ENCODE peak calls at places on chromosomes 12 and 14, in eight cellular contexts. J is K562, R is tibial nerve, W is A549, B is upper lobe of left lung, V is transverse colon, C is suprapubic skin, H is H1. A is an unnamed sample. For H3K4me1, the result is how much of the 10 kb centered on the place peaks cover.

GRCh38 chr12:94458882-94459772 is 540 bp downstream of the CEP83 start:
- DNase-seq in J (no peak), R (no peak), W (peak), B (no peak), V (no peak), C (no peak), H (no peak), A (no peak)

GRCh38 chr14:92841930-92842329 is 47.8 kb downstream of the GOLGA5 start:
- DNase-seq in J (no peak), R (no peak), W (no peak), B (no peak), V (no peak), C (no peak), H (no peak), A (no peak)

GRCh38 chr12:14952295-14952995 is 9.0 kb downstream of the ARHGDIB start:
- DNase-seq in J (no peak), R (no peak), W (peak), B (peak), V (peak), C (no peak), H (no peak), A (no peak)

GRCh38 chr12:52382854-52383253 is 2.6 kb downstream of the KRT84 start:
- DNase-seq in J (no peak), R (no peak), W (no peak), B (no peak), V (no peak), C (no peak), H (no peak), A (no peak)

GRCh38 chr12:106415134-106415533 is 57.6 kb downstream of the POLR3B start:
- DNase-seq in J (no peak), R (no peak), W (no peak), B (no peak), V (no peak), C (no peak), H (no peak), A (no peak)

GRCh38 chr12:105423921-105424320 is 93.4 kb downstream of the C12orf75 start:
- DNase-seq in J (peak), R (no peak), W (no peak), B (no peak), V (no peak), C (no peak), H (no peak), A (no peak)

GRCh38 chr14:32044454-32044853 is 32.6 kb upstream of the ARHGAP5 start:
- DNase-seq in J (no peak), R (no peak), W (no peak), B (no peak), V (no peak), C (no peak), H (no peak), A (no peak)

GRCh38 chr14:80446356-80446755 is 235.1 kb upstream of the DIO2 start:
- DNase-seq in J (no peak), R (no peak), W (no peak), B (no peak), V (no peak), C (no peak), H (no peak), A (no peak)

GRCh38 chr14:22106700-22107697 is 433.4 kb upstream of the OR4E1 start:
- DNase-seq in J (no peak), R (no peak), W (no peak), B (no peak), V (no peak), C (no peak), H (no peak), A (no peak)

GRCh38 chr14:104972301-104973211 is 5.6 kb downstream of the AHNAK2 start:
- DNase-seq in J (no peak), R (no peak), W (peak), B (peak), V (peak), C (peak), H (no peak), A (no peak)

GRCh38 chr14:68011629-68012028 is 192.1 kb downstream of the RAD51B start:
- DNase-seq in J (no peak), R (no peak), W (no peak), B (no peak), V (no peak), C (no peak), H (no peak), A (no peak)

GRCh38 chr14:26941521-26941920 is 343.7 kb upstream of the NOVA1 start:
- DNase-seq in J (no peak), R (no peak), W (no peak), B (no peak), V (no peak), C (no peak), H (no peak), A (no peak)

GRCh38 chr14:28577711-28578131 is 188.9 kb upstream of the FOXG1 start:
- DNase-seq in J (no peak), R (no peak), W (no peak), B (no peak), V (no peak), C (no peak), H (no peak), A (no peak)

GRCh38 chr12:9132008-9132535 is 16.4 kb upstream of the A2M start:
- DNase-seq in J (no peak), R (no peak), W (no peak), B (no peak), V (no peak), C (no peak), H (no peak), A (no peak)

GRCh38 chr12:82797480-82797879 is 110.8 kb downstream of the TMTC2 start:
- DNase-seq in J (no peak), R (no peak), W (no peak), B (no peak), V (no peak), C (no peak), H (no peak), A (no peak)

GRCh38 chr14:23621932-23622495 is 14.2 kb upstream of the DHRS2 start:
- DNase-seq in J (no peak), R (no peak), W (no peak), B (no peak), V (no peak), C (no peak), H (no peak), A (peak)

GRCh38 chr14:100584056-100585031 is 2.9 kb downstream of the BEGAIN start:
- DNase-seq in J (peak), R (no peak), W (no peak), B (no peak), V (no peak), C (peak), H (no peak), A (no peak)

GRCh38 chr12:13112968-13113367 is 9.5 kb upstream of the GSG1 start:
- DNase-seq in J (no peak), R (no peak), W (no peak), B (no peak), V (no peak), C (no peak), H (no peak), A (no peak)

GRCh38 chr14:105136401-105137322 is 31.9 kb downstream of the JAG2 start:
- DNase-seq in J (no peak), R (no peak), W (no peak), B (no peak), V (no peak), C (peak), H (no peak), A (no peak)

GRCh38 chr12:105882404-105882803 is 256.4 kb downstream of the NUAK1 start:
- DNase-seq in J (no peak), R (peak), W (no peak), B (no peak), V (no peak), C (peak), H (no peak), A (peak)

GRCh38 chr14:81938341-81938740 is 404.7 kb upstream of the SEL1L start:
- DNase-seq in J (no peak), R (no peak), W (no peak), B (no peak), V (no peak), C (no peak), H (no peak), A (no peak)

GRCh38 chr12:510071-510825 is 50.5 kb downstream of the B4GALNT3 start:
- DNase-seq in J (no peak), R (no peak), W (no peak), B (peak), V (peak), C (no peak), H (peak), A (no peak)

GRCh38 chr14:75454963-75455546 is 27.2 kb downstream of the JDP2 start:
- DNase-seq in J (peak), R (peak), W (no peak), B (peak), V (peak), C (peak), H (no peak), A (no peak)

GRCh38 chr12:13924286-13924685 is 57.1 kb downstream of the GRIN2B start:
- DNase-seq in J (no peak), R (no peak), W (no peak), B (no peak), V (no peak), C (no peak), H (no peak), A (peak)

GRCh38 chr14:105495990-105496830 is 5.2 kb downstream of the TEDC1 start:
- DNase-seq in J (no peak), R (no peak), W (no peak), B (peak), V (no peak), C (peak), H (no peak), A (no peak)

GRCh38 chr12:47207005-47207717 is 127.4 kb upstream of the AMIGO2 start:
- DNase-seq in J (no peak), R (no peak), W (no peak), B (peak), V (peak), C (no peak), H (no peak), A (no peak)

GRCh38 chr12:28023156-28023887 is 50.8 kb upstream of the PTHLH start:
- DNase-seq in J (no peak), R (no peak), W (no peak), B (no peak), V (no peak), C (no peak), H (no peak), A (no peak)

GRCh38 chr14:58216544-58216943 is 16.6 kb downstream of the ACTR10 start:
- DNase-seq in J (no peak), R (no peak), W (no peak), B (no peak), V (no peak), C (no peak), H (no peak), A (no peak)

GRCh38 chr14:99930420-99931274 is 134.6 kb upstream of the EVL start:
- DNase-seq in J (no peak), R (no peak), W (no peak), B (no peak), V (no peak), C (no peak), H (no peak), A (no peak)

GRCh38 chr14:99781853-99782610 is 11.2 kb upstream of the EML1 start:
- DNase-seq in J (no peak), R (no peak), W (no peak), B (no peak), V (no peak), C (no peak), H (no peak), A (no peak)

GRCh38 chr12:132503611-132504204 is 13.8 kb downstream of the FBRSL1 start:
- DNase-seq in J (no peak), R (no peak), W (no peak), B (no peak), V (no peak), C (no peak), H (no peak), A (no peak)

GRCh38 chr14:77040059-77040308 is 11.5 kb upstream of the IRF2BPL start:
- DNase-seq in J (no peak), R (no peak), W (no peak), B (no peak), V (no peak), C (no peak), H (no peak), A (no peak)

GRCh38 chr14:45041641-45042040 is 42.3 kb upstream of the PRPF39 start:
- DNase-seq in J (no peak), R (no peak), W (no peak), B (no peak), V (no peak), C (no peak), H (no peak), A (no peak)

GRCh38 chr14:102973706-102974280 is 51.3 kb downstream of the AMN start:
- DNase-seq in J (no peak), R (no peak), W (no peak), B (no peak), V (no peak), C (no peak), H (no peak), A (no peak)

GRCh38 chr12:104467346-104467837 is 10.6 kb downstream of the CHST11 start:
- DNase-seq in J (peak), R (no peak), W (no peak), B (no peak), V (no peak), C (no peak), H (no peak), A (no peak)

GRCh38 chr12:47591795-47592194 is 114.0 kb downstream of the RPAP3 start:
- DNase-seq in J (no peak), R (no peak), W (no peak), B (no peak), V (no peak), C (no peak), H (no peak), A (no peak)

GRCh38 chr12:64733857-64734256 is 25.3 kb downstream of the GNS start:
- DNase-seq in J (no peak), R (no peak), W (peak), B (no peak), V (no peak), C (no peak), H (no peak), A (no peak)

GRCh38 chr12:53298154-53298553 is 1.3 kb upstream of the MYG1 start:
- DNase-seq in J (no peak), R (no peak), W (no peak), B (no peak), V (no peak), C (no peak), H (no peak), A (no peak)

GRCh38 chr12:26678697-26679660 is 154.0 kb downstream of the ITPR2 start:
- DNase-seq in J (no peak), R (no peak), W (no peak), B (no peak), V (no peak), C (no peak), H (no peak), A (no peak)
- TF ChIP-seq EP300 in J (no peak), R (no peak), W (no peak), B (no peak), V (no peak), C (no peak), H (no peak), A (no peak)

GRCh38 chr14:101815994-101816393 is 54.5 kb downstream of the PPP2R5C start:
- DNase-seq in J (no peak), R (no peak), W (no peak), B (no peak), V (no peak), C (no peak), H (no peak), A (no peak)

GRCh38 chr14:101813833-101814232 is 52.3 kb downstream of the PPP2R5C start:
- DNase-seq in J (no peak), R (no peak), W (no peak), B (no peak), V (no peak), C (no peak), H (no peak), A (no peak)

GRCh38 chr14:101813171-101813759 is 51.8 kb downstream of the PPP2R5C start:
- DNase-seq in J (no peak), R (no peak), W (no peak), B (peak), V (peak), C (no peak), H (no peak), A (no peak)

GRCh38 chr14:101817511-101818001 is 56.0 kb downstream of the PPP2R5C start:
- DNase-seq in J (no peak), R (no peak), W (no peak), B (no peak), V (no peak), C (no peak), H (no peak), A (peak)

GRCh38 chr14:101814869-101815268 is 53.4 kb downstream of the PPP2R5C start:
- DNase-seq in J (no peak), R (no peak), W (no peak), B (no peak), V (no peak), C (no peak), H (no peak), A (no peak)
- H3K4me1 ChIP-seq in J (half or more), R (under half), W (under half), B (under half), V (under half), C (under half), H (under half), A (half or more)

DNA sequence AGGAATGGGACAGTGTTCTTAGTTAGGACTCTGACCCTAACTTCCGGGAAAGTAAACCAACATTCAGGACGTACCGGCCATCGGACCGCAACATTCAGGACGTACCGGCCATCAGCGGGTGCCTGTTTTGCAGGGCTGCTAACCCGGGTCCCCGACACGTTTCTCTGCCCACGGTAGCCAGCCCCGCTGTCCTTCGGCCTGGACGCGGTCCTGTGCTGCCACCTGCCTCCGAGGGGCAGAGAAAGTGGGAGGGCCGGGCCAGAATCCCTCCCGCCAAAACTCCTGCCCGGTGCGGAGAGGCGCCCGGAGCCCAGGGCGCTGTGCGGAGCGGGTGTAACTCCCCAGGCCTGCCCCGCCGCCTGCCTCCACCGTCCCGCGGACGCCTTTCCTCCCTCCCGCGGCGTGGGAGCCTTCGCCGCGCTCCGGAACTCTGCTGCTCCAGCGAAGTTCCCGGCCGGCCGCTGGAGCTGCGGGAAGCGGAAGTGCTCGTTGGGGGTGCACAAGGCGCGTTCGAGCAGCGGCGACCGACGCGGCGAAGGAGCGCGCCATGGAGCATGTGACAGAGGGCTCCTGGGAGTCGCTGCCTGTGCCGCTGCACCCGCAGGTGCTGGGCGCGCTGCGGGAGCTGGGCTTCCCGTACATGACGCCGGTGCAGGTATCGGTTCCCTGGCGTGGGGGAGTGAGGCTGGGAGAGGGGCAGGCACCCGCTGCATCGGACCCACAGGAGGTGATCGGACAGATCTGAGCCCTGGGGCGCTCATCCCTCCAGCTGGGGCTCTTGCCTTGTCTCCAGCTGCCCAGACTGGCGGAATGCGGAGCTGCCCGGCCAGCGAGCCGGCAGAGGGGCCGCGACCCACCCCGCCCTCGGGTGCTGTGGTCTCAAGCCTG is at the start of gene DDX55:
- DNase-seq in J (peak), R (peak), W (peak), B (peak), V (peak), C (peak), H (no peak), A (peak)
- TF ChIP-seq CTCF in J (peak), R (peak), W (peak), B (peak), V (peak), C (no peak), H (peak), A (peak)

GRCh38 chr12:50217202-50217601 is 50.0 kb upstream of the CERS5 start:
- DNase-seq in J (no peak), R (no peak), W (no peak), B (no peak), V (no peak), C (no peak), H (no peak), A (no peak)

GRCh38 chr12:50214018-50214417 is 46.8 kb upstream of the CERS5 start:
- DNase-seq in J (no peak), R (no peak), W (no peak), B (no peak), V (no peak), C (no peak), H (no peak), A (no peak)

GRCh38 chr12:50213439-50213838 is 46.3 kb upstream of the CERS5 start:
- DNase-seq in J (no peak), R (no peak), W (no peak), B (no peak), V (no peak), C (no peak), H (no peak), A (no peak)

GRCh38 chr12:50212071-50212467 is 44.9 kb upstream of the CERS5 start:
- DNase-seq in J (no peak), R (no peak), W (no peak), B (no peak), V (no peak), C (no peak), H (no peak), A (no peak)

GRCh38 chr12:50215033-50215432 is 47.9 kb upstream of the CERS5 start:
- DNase-seq in J (no peak), R (no peak), W (no peak), B (no peak), V (no peak), C (no peak), H (no peak), A (no peak)
- TF ChIP-seq EP300 in J (no peak), R (no peak), W (no peak), B (no peak), V (no peak), C (no peak), H (no peak), A (no peak)

DNA sequence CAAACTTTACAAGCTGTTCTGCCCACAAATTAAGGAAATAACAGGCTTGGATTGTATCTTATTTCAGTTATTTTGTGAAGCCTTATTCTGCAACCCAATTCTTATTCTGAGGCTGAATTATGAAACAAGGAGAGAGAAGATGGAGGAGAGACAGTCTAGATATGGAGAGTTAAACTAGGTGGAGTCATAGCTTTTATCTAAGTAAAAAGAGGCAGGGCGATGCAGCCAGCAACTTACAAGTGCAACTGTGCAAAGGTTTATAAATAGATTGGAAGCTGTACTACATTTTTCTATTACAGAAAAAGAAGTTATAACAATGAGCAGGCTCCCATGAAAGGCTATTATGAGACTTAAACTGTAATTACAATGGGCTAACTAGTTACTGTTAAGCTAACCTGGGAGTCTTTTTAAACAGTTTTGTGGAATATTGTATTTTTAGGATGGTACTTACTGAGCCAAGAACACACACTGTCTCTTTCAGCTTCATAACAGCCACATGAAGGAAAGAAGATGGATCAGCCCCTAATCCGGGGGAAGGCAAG is 22.4 kb downstream of the NID2 start:
- DNase-seq in J (no peak), R (no peak), W (no peak), B (no peak), V (no peak), C (no peak), H (no peak), A (no peak)
- H3K4me1 ChIP-seq in J (under half), R (half or more), W (under half), B (under half), V (under half), C (under half), H (under half), A (half or more)

DNA sequence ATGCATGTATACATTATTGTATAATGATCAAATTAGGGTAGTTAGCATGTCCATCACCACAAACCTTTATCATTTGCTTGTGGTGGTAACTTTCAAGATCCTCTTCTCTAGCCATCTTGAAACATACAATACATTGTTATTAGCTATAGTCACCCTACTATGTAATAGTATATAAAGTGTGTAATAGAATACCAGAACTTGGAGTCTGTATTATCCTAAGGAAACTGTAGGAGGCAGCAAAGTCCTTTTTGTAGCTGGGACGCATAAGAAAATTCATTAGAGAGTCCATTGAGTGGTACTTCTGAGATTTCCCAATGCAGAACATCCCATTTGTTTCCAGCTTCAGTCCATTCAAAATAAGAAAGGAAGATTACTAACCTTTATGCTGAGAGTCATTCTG is 325.9 kb upstream of the LRFN5 start:
- DNase-seq in J (no peak), R (no peak), W (no peak), B (no peak), V (no peak), C (no peak), H (no peak), A (no peak)
- TF ChIP-seq CTCF in J (no peak), R (no peak), W (no peak), B (no peak), V (no peak), C (no peak), H (no peak), A (no peak)

GRCh38 chr12:98894412-98895085 is 249.5 kb downstream of the APAF1 start:
- DNase-seq in J (no peak), R (no peak), W (no peak), B (no peak), V (no peak), C (no peak), H (no peak), A (no peak)
- TF ChIP-seq EP300 in J (no peak), R (no peak), W (no peak), B (no peak), V (no peak), C (no peak), H (no peak), A (no peak)